ENCODE peak calls at places on chromosomes 4 and X, in seven cellular contexts. One of them, this sample, is unnamed.

GRCh38 chr4:10162341-10163000 is 45.9 kb upstream of the WDR1 start:
- DNase-seq in iPS DF 6.9: no peak
- DNase-seq in stimulated activated CD4-positive, alpha-beta T cell treated with anti-CD3 and anti-CD28 coated beads, Interleukin-12 subunit alpha, Interleukin-12 subunit beta, amount 100 ng/mL, for 48 hours: no peak
- DNase-seq in stimulated activated CD8-positive, alpha-beta memory T cell treated with anti-CD3 and anti-CD28 coated beads, Interleukin-4, amount 100 ng/mL, for 4 hours: no peak
- DNase-seq in memory B cell: no peak
- DNase-seq in uterus: no peak
- DNase-seq in SW480: no peak
- DNase-seq in this sample: no peak

GRCh38 chr4:102825261-102826071 is 1.9 kb downstream of the UBE2D3 start:
- DNase-seq in iPS DF 6.9: no peak
- DNase-seq in stimulated activated CD4-positive, alpha-beta T cell treated with anti-CD3 and anti-CD28 coated beads, Interleukin-12 subunit alpha, Interleukin-12 subunit beta, amount 100 ng/mL, for 48 hours: peak
- DNase-seq in stimulated activated CD8-positive, alpha-beta memory T cell treated with anti-CD3 and anti-CD28 coated beads, Interleukin-4, amount 100 ng/mL, for 4 hours: no peak
- DNase-seq in memory B cell: no peak
- DNase-seq in uterus: no peak
- DNase-seq in SW480: peak
- DNase-seq in this sample: no peak

GRCh38 chr4:3491681-3492405 is 28.7 kb downstream of the DOK7 start:
- DNase-seq in iPS DF 6.9: no peak
- DNase-seq in stimulated activated CD4-positive, alpha-beta T cell treated with anti-CD3 and anti-CD28 coated beads, Interleukin-12 subunit alpha, Interleukin-12 subunit beta, amount 100 ng/mL, for 48 hours: no peak
- DNase-seq in stimulated activated CD8-positive, alpha-beta memory T cell treated with anti-CD3 and anti-CD28 coated beads, Interleukin-4, amount 100 ng/mL, for 4 hours: no peak
- DNase-seq in memory B cell: no peak
- DNase-seq in uterus: no peak
- DNase-seq in SW480: no peak
- DNase-seq in this sample: no peak

GRCh38 chr4:176001171-176002006 is 64.3 kb upstream of the WDR17 start:
- DNase-seq in iPS DF 6.9: peak
- DNase-seq in stimulated activated CD4-positive, alpha-beta T cell treated with anti-CD3 and anti-CD28 coated beads, Interleukin-12 subunit alpha, Interleukin-12 subunit beta, amount 100 ng/mL, for 48 hours: no peak
- DNase-seq in stimulated activated CD8-positive, alpha-beta memory T cell treated with anti-CD3 and anti-CD28 coated beads, Interleukin-4, amount 100 ng/mL, for 4 hours: no peak
- DNase-seq in memory B cell: no peak
- DNase-seq in uterus: peak
- DNase-seq in SW480: no peak
- DNase-seq in this sample: no peak

GRCh38 chr4:111778543-111778942 is 366.7 kb upstream of the FAM241A start:
- DNase-seq in iPS DF 6.9: no peak
- DNase-seq in stimulated activated CD4-positive, alpha-beta T cell treated with anti-CD3 and anti-CD28 coated beads, Interleukin-12 subunit alpha, Interleukin-12 subunit beta, amount 100 ng/mL, for 48 hours: no peak
- DNase-seq in stimulated activated CD8-positive, alpha-beta memory T cell treated with anti-CD3 and anti-CD28 coated beads, Interleukin-4, amount 100 ng/mL, for 4 hours: no peak
- DNase-seq in memory B cell: no peak
- DNase-seq in uterus: no peak
- DNase-seq in SW480: no peak
- DNase-seq in this sample: no peak

GRCh38 chr4:152901205-152901604 is 34.9 kb upstream of the FHDC1 start:
- DNase-seq in iPS DF 6.9: no peak
- DNase-seq in stimulated activated CD4-positive, alpha-beta T cell treated with anti-CD3 and anti-CD28 coated beads, Interleukin-12 subunit alpha, Interleukin-12 subunit beta, amount 100 ng/mL, for 48 hours: no peak
- DNase-seq in stimulated activated CD8-positive, alpha-beta memory T cell treated with anti-CD3 and anti-CD28 coated beads, Interleukin-4, amount 100 ng/mL, for 4 hours: no peak
- DNase-seq in memory B cell: no peak
- DNase-seq in uterus: no peak
- DNase-seq in SW480: peak
- DNase-seq in this sample: no peak

GRCh38 chrX:136714626-136715599 is 65.8 kb downstream of the ARHGEF6 start:
- DNase-seq in iPS DF 6.9: no peak
- DNase-seq in stimulated activated CD4-positive, alpha-beta T cell treated with anti-CD3 and anti-CD28 coated beads, Interleukin-12 subunit alpha, Interleukin-12 subunit beta, amount 100 ng/mL, for 48 hours: no peak
- DNase-seq in stimulated activated CD8-positive, alpha-beta memory T cell treated with anti-CD3 and anti-CD28 coated beads, Interleukin-4, amount 100 ng/mL, for 4 hours: no peak
- DNase-seq in memory B cell: no peak
- DNase-seq in uterus: no peak
- DNase-seq in SW480: no peak
- DNase-seq in this sample: no peak

GRCh38 chr4:71602271-71602890 is 181.5 kb downstream of the GC start:
- DNase-seq in iPS DF 6.9: no peak
- DNase-seq in stimulated activated CD4-positive, alpha-beta T cell treated with anti-CD3 and anti-CD28 coated beads, Interleukin-12 subunit alpha, Interleukin-12 subunit beta, amount 100 ng/mL, for 48 hours: no peak
- DNase-seq in stimulated activated CD8-positive, alpha-beta memory T cell treated with anti-CD3 and anti-CD28 coated beads, Interleukin-4, amount 100 ng/mL, for 4 hours: no peak
- DNase-seq in memory B cell: no peak
- DNase-seq in uterus: no peak
- DNase-seq in SW480: no peak
- DNase-seq in this sample: no peak

GRCh38 chr4:153039542-153040185 is 103.5 kb downstream of the FHDC1 start:
- DNase-seq in iPS DF 6.9: no peak
- DNase-seq in stimulated activated CD4-positive, alpha-beta T cell treated with anti-CD3 and anti-CD28 coated beads, Interleukin-12 subunit alpha, Interleukin-12 subunit beta, amount 100 ng/mL, for 48 hours: no peak
- DNase-seq in stimulated activated CD8-positive, alpha-beta memory T cell treated with anti-CD3 and anti-CD28 coated beads, Interleukin-4, amount 100 ng/mL, for 4 hours: no peak
- DNase-seq in memory B cell: no peak
- DNase-seq in uterus: no peak
- DNase-seq in SW480: peak
- DNase-seq in this sample: no peak

GRCh38 chr4:154507170-154507569 is 15.6 kb upstream of the DCHS2 start:
- DNase-seq in iPS DF 6.9: no peak
- DNase-seq in stimulated activated CD4-positive, alpha-beta T cell treated with anti-CD3 and anti-CD28 coated beads, Interleukin-12 subunit alpha, Interleukin-12 subunit beta, amount 100 ng/mL, for 48 hours: no peak
- DNase-seq in stimulated activated CD8-positive, alpha-beta memory T cell treated with anti-CD3 and anti-CD28 coated beads, Interleukin-4, amount 100 ng/mL, for 4 hours: no peak
- DNase-seq in memory B cell: no peak
- DNase-seq in uterus: no peak
- DNase-seq in SW480: no peak
- DNase-seq in this sample: no peak

GRCh38 chr4:8780596-8781368 is 90.9 kb downstream of the HMX1 start:
- DNase-seq in iPS DF 6.9: no peak
- DNase-seq in stimulated activated CD4-positive, alpha-beta T cell treated with anti-CD3 and anti-CD28 coated beads, Interleukin-12 subunit alpha, Interleukin-12 subunit beta, amount 100 ng/mL, for 48 hours: no peak
- DNase-seq in stimulated activated CD8-positive, alpha-beta memory T cell treated with anti-CD3 and anti-CD28 coated beads, Interleukin-4, amount 100 ng/mL, for 4 hours: no peak
- DNase-seq in memory B cell: no peak
- DNase-seq in uterus: no peak
- DNase-seq in SW480: no peak
- DNase-seq in this sample: no peak

GRCh38 chrX:118520858-118521206 is 25.2 kb downstream of the DOCK11 start:
- DNase-seq in iPS DF 6.9: no peak
- DNase-seq in stimulated activated CD4-positive, alpha-beta T cell treated with anti-CD3 and anti-CD28 coated beads, Interleukin-12 subunit alpha, Interleukin-12 subunit beta, amount 100 ng/mL, for 48 hours: no peak
- DNase-seq in stimulated activated CD8-positive, alpha-beta memory T cell treated with anti-CD3 and anti-CD28 coated beads, Interleukin-4, amount 100 ng/mL, for 4 hours: no peak
- DNase-seq in memory B cell: no peak
- DNase-seq in uterus: no peak
- DNase-seq in SW480: no peak
- DNase-seq in this sample: no peak

This sample was measured in esophagus squamous epithelium.